ENCODE peak calls at places on chromosomes 11 and 22, in eight cellular contexts. N is neuronal stem cell, K is fibroblast of lung, B is mammary epithelial cell, T is HepG2, P is hepatocyte, J is mesendoderm, Y is A549. R is an unnamed sample.
A peak's percentile ranks its signal among the peaks of the same experiment; 100 is the strongest.

GRCh38 chr11:27349919-27350318 is 13.1 kb downstream of the CCDC34 start:
- DNase-seq in Y (no peak), J (no peak), N (no peak), K (no peak), P (no peak), B (no peak), T (peak; percentile 61), R (no peak)

GRCh38 chr11:74636633-74637184 is 44.3 kb downstream of the POLD3 start:
- DNase-seq in N (no peak), J (no peak), P (no peak), K (peak; percentile 91), B (peak; percentile 82), T (no peak), Y (peak; percentile 46), R (no peak)

GRCh38 chr11:57491371-57492061 is 24.0 kb downstream of the SLC43A1 start:
- DNase-seq in T (peak; percentile 38), P (no peak), J (peak; percentile 75), Y (peak; percentile 48), B (no peak), K (no peak), N (peak; percentile 43), R (no peak)

GRCh38 chr11:3123761-3124733 is 41.1 kb downstream of the OSBPL5 start:
- DNase-seq in J (no peak), Y (peak; percentile 70), B (peak; percentile 94), P (peak; percentile 42), K (peak; percentile 95), N (no peak), T (no peak), R (no peak)

GRCh38 chr22:17734197-17734596 is 40.1 kb downstream of the BID start:
- DNase-seq in J (no peak), T (no peak), Y (no peak), K (peak; percentile 64), N (no peak), P (no peak), B (no peak), R (no peak)

GRCh38 chr11:35083181-35084061 is 55.5 kb upstream of the CD44 start:
- DNase-seq in N (no peak), Y (peak; percentile 80), B (peak; percentile 91), K (peak; percentile 99), T (no peak), P (peak; percentile 60), J (peak; percentile 98), R (peak; percentile 23)

GRCh38 chr22:25071720-25072119 is 119.2 kb downstream of the KIAA1671 start:
- DNase-seq in J (no peak), K (no peak), T (no peak), Y (no peak), P (no peak), N (no peak), B (no peak), R (no peak)

GRCh38 chr11:46120361-46120710 is 918 bp downstream of the PHF21A start:
- DNase-seq in N (no peak), Y (no peak), B (no peak), K (peak; percentile 6), P (no peak), J (no peak), T (no peak), R (no peak)

GRCh38 chr11:76771446-76772099 is 11.6 kb upstream of the TSKU start:
- DNase-seq in K (no peak), Y (no peak), N (no peak), P (no peak), B (no peak), J (no peak), T (no peak), R (no peak)

GRCh38 chr11:60951909-60952741 is at the start of gene SLC15A3:
- DNase-seq in N (no peak), Y (no peak), K (no peak), T (no peak), B (no peak), P (no peak), J (peak; percentile 76), R (peak; percentile 44)

GRCh38 chr11:60950024-60950423 is 2.0 kb downstream of the SLC15A3 start:
- DNase-seq in B (no peak), P (no peak), N (no peak), T (no peak), K (no peak), J (no peak), Y (no peak), R (no peak)

GRCh38 chr11:60950933-60951610 is 904 bp downstream of the SLC15A3 start:
- DNase-seq in J (peak; percentile 52), T (no peak), P (peak; percentile 56), N (no peak), K (no peak), Y (no peak), B (no peak), R (no peak)

GRCh38 chr11:60952742-60953170 is 780 bp upstream of the SLC15A3 start:
- DNase-seq in P (no peak), B (no peak), T (no peak), N (no peak), Y (no peak), K (no peak), J (peak; percentile 26), R (no peak)

GRCh38 chr11:60951611-60951908 is 416 bp downstream of the SLC15A3 start:
- DNase-seq in K (no peak), P (no peak), N (no peak), T (no peak), Y (no peak), J (peak; percentile 68), B (no peak), R (no peak)
- H3K4me2 ChIP-seq in K (peak overlapping the region; percentile 82), P (peak overlapping the region; percentile 81), N (peak overlapping the region; percentile 60), T (peak overlapping the region; percentile 86), Y (no peak overlapping the region), J (peak overlapping the region; percentile 8), B (peak overlapping the region; percentile 47), R (peak overlapping the region; percentile 94)

GRCh38 chr11:69122337-69122641 is 33.4 kb upstream of the SMIM38 start:
- DNase-seq in K (no peak), J (no peak), N (no peak), Y (no peak), T (no peak), P (no peak), B (no peak), R (no peak)

GRCh38 chr11:69121621-69122336 is 34.0 kb upstream of the SMIM38 start:
- DNase-seq in K (no peak), J (no peak), B (no peak), P (no peak), T (no peak), N (no peak), Y (no peak), R (no peak)

GRCh38 chr11:69122642-69123431 is 32.9 kb upstream of the SMIM38 start:
- DNase-seq in Y (peak; percentile 99), K (peak; percentile 84), J (peak; percentile 98), B (peak; percentile 85), N (peak; percentile 67), T (peak; percentile 91), P (peak; percentile 92), R (no peak)

GRCh38 chr11:69125861-69126260 is 29.9 kb upstream of the SMIM38 start:
- DNase-seq in J (no peak), T (no peak), P (no peak), K (no peak), Y (no peak), N (no peak), B (no peak), R (no peak)

GRCh38 chr11:69123593-69124545 is 31.9 kb upstream of the SMIM38 start:
- DNase-seq in K (no peak), T (no peak), Y (peak; percentile 57), N (no peak), J (peak; percentile 46), B (no peak), P (no peak), R (no peak)
- H3K4me3 ChIP-seq in K (no peak overlapping the region), T (no peak overlapping the region), Y (peak overlapping the region; percentile 28), N (no peak overlapping the region), J (no peak overlapping the region), B (no peak overlapping the region), P (no peak overlapping the region), R (no peak overlapping the region)

DNA sequence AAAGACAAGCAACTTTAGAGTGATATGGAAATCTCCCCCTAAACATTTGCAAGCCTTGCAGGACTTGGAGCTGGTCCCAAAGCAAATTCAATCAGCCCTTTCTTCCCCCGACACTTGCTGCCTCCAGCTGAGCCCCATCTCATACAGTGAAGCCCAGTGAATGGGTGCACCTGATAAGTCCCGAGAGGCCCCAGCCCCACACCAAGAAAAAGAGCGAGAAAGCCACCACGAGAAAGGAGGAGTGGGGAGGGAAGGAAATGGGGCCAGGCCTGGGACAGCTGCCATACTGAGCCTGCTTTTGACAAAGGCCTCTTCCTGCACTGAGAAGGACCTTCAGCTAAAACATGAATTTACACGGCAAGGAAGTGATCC is 35.1 kb downstream of the SPATA19 start:
- DNase-seq in N (no peak), J (no peak), Y (no peak), B (no peak), T (no peak), P (no peak), K (no peak), R (no peak)
- H3K4me2 ChIP-seq in N (no peak overlapping the region), J (no peak overlapping the region), Y (no peak overlapping the region), B (no peak overlapping the region), T (no peak overlapping the region), P (peak overlapping the region; percentile 68), K (no peak overlapping the region), R (no peak overlapping the region)

GRCh38 chr22:40111451-40111850 is 66.3 kb upstream of the TNRC6B start:
- DNase-seq in J (no peak), B (no peak), K (no peak), Y (no peak), P (no peak), N (no peak), T (no peak), R (no peak)

GRCh38 chr22:40118979-40119378 is 58.7 kb upstream of the TNRC6B start:
- DNase-seq in J (no peak), P (no peak), Y (no peak), K (no peak), N (no peak), T (no peak), B (no peak), R (no peak)

GRCh38 chr22:40112595-40112994 is 65.1 kb upstream of the TNRC6B start:
- DNase-seq in N (no peak), Y (no peak), J (no peak), T (no peak), K (no peak), P (no peak), B (no peak), R (no peak)

GRCh38 chr22:40116496-40117200 is 61.1 kb upstream of the TNRC6B start:
- DNase-seq in T (no peak), J (no peak), K (no peak), P (no peak), N (no peak), B (no peak), Y (no peak), R (no peak)

GRCh38 chr22:40114411-40114810 is 63.3 kb upstream of the TNRC6B start:
- DNase-seq in K (no peak), J (no peak), B (no peak), P (no peak), N (no peak), T (no peak), Y (no peak), R (no peak)
- H3K4me3 ChIP-seq in K (no peak overlapping the region), J (no peak overlapping the region), B (no peak overlapping the region), P (no peak overlapping the region), N (no peak overlapping the region), T (no peak overlapping the region), Y (no peak overlapping the region), R (no peak overlapping the region)

GRCh38 chr11:99601179-99601578 is 580.4 kb downstream of the CNTN5 start:
- DNase-seq in N (no peak), B (no peak), T (no peak), J (no peak), K (no peak), P (no peak), Y (no peak), R (no peak)
- H3K4me2 ChIP-seq in N (no peak overlapping the region), B (no peak overlapping the region), T (no peak overlapping the region), J (no peak overlapping the region), K (no peak overlapping the region), P (no peak overlapping the region), Y (no peak overlapping the region), R (no peak overlapping the region)

R was measured in MM.1S.